ENCODE peak calls at places on chromosomes 11 and 22, in four cellular contexts. One of them, this sample, is unnamed.

GRCh38 chr11:32858731-32859130 is 29.0 kb downstream of the PRRG4 start:
- DNase-seq in cardiac fibroblast: no peak
- DNase-seq in endothelial cell: no peak
- DNase-seq in stimulated activated CD4-positive, alpha-beta T cell treated with anti-CD3 and anti-CD28 coated beads, Interleukin-4, amount 100 ng/mL, for 4 hours: no peak
- DNase-seq in this sample: no peak

GRCh38 chr11:36196476-36197099 is 92.6 kb downstream of the COMMD9 start:
- DNase-seq in endothelial cell: no peak
- DNase-seq in cardiac fibroblast: peak
- DNase-seq in stimulated activated CD4-positive, alpha-beta T cell treated with anti-CD3 and anti-CD28 coated beads, Interleukin-4, amount 100 ng/mL, for 4 hours: no peak
- DNase-seq in this sample: no peak

GRCh38 chr11:108235633-108236032 is 12.8 kb downstream of the ATM start:
- DNase-seq in endothelial cell: no peak
- DNase-seq in stimulated activated CD4-positive, alpha-beta T cell treated with anti-CD3 and anti-CD28 coated beads, Interleukin-4, amount 100 ng/mL, for 4 hours: no peak
- DNase-seq in cardiac fibroblast: no peak
- DNase-seq in this sample: no peak

GRCh38 chr11:27963370-27963769 is 144.6 kb downstream of the KIF18A start:
- DNase-seq in cardiac fibroblast: no peak
- DNase-seq in endothelial cell: no peak
- DNase-seq in stimulated activated CD4-positive, alpha-beta T cell treated with anti-CD3 and anti-CD28 coated beads, Interleukin-4, amount 100 ng/mL, for 4 hours: no peak
- DNase-seq in this sample: no peak

GRCh38 chr11:568306-569259 is 7.7 kb upstream of the PHRF1 start:
- DNase-seq in stimulated activated CD4-positive, alpha-beta T cell treated with anti-CD3 and anti-CD28 coated beads, Interleukin-4, amount 100 ng/mL, for 4 hours: peak
- DNase-seq in cardiac fibroblast: peak
- DNase-seq in endothelial cell: peak
- DNase-seq in this sample: peak

GRCh38 chr11:11946180-11946579 is 62.2 kb downstream of the DKK3 start:
- DNase-seq in endothelial cell: no peak
- DNase-seq in stimulated activated CD4-positive, alpha-beta T cell treated with anti-CD3 and anti-CD28 coated beads, Interleukin-4, amount 100 ng/mL, for 4 hours: no peak
- DNase-seq in cardiac fibroblast: peak
- DNase-seq in this sample: no peak

GRCh38 chr22:45804319-45804985 is 132.8 kb downstream of the ATXN10 start:
- DNase-seq in endothelial cell: no peak
- DNase-seq in cardiac fibroblast: peak
- DNase-seq in stimulated activated CD4-positive, alpha-beta T cell treated with anti-CD3 and anti-CD28 coated beads, Interleukin-4, amount 100 ng/mL, for 4 hours: no peak
- DNase-seq in this sample: no peak

GRCh38 chr11:100739636-100740035 is 52.5 kb downstream of the ARHGAP42 start:
- DNase-seq in endothelial cell: peak
- DNase-seq in cardiac fibroblast: peak
- DNase-seq in stimulated activated CD4-positive, alpha-beta T cell treated with anti-CD3 and anti-CD28 coated beads, Interleukin-4, amount 100 ng/mL, for 4 hours: no peak
- DNase-seq in this sample: no peak

GRCh38 chr22:44402196-44403111 is 89.7 kb upstream of the SHISAL1 start:
- DNase-seq in endothelial cell: no peak
- DNase-seq in cardiac fibroblast: no peak
- DNase-seq in stimulated activated CD4-positive, alpha-beta T cell treated with anti-CD3 and anti-CD28 coated beads, Interleukin-4, amount 100 ng/mL, for 4 hours: no peak
- DNase-seq in this sample: no peak

GRCh38 chr11:56093008-56093407 is at the start of gene OR8I2:
- DNase-seq in cardiac fibroblast: no peak
- DNase-seq in endothelial cell: no peak
- DNase-seq in stimulated activated CD4-positive, alpha-beta T cell treated with anti-CD3 and anti-CD28 coated beads, Interleukin-4, amount 100 ng/mL, for 4 hours: no peak
- DNase-seq in this sample: no peak